ENCODE peak calls at places on chromosome 22, in seven cellular contexts. One of them, this sample, is unnamed.

GRCh38 chr22:23393721-23394320 is 186.3 kb downstream of the IGLL1 start:
- DNase-seq in NCI-H187: no peak
- DNase-seq in pancreas: no peak
- DNase-seq in stimulated activated CD4-positive, alpha-beta T cell treated with anti-CD3 and anti-CD28 coated beads, Interleukin-4, amount 100 ng/mL, for 48 hours: no peak
- DNase-seq in NCI-H524 treated with DMSO at 0.1 percent for 48 hours: no peak
- DNase-seq in naive thymus-derived CD4-positive, alpha-beta T cell: no peak
- DNase-seq in HFF-Myc: no peak
- DNase-seq in this sample: no peak

GRCh38 chr22:25350551-25350971 is 131.1 kb downstream of the CRYBB2 start:
- DNase-seq in stimulated activated CD4-positive, alpha-beta T cell treated with anti-CD3 and anti-CD28 coated beads, Interleukin-4, amount 100 ng/mL, for 48 hours: no peak
- DNase-seq in NCI-H524 treated with DMSO at 0.1 percent for 48 hours: no peak
- DNase-seq in HFF-Myc: no peak
- DNase-seq in NCI-H187: no peak
- DNase-seq in pancreas: no peak
- DNase-seq in naive thymus-derived CD4-positive, alpha-beta T cell: no peak
- DNase-seq in this sample: no peak

GRCh38 chr22:35921777-35922176 is 106.8 kb downstream of the RBFOX2 start:
- DNase-seq in NCI-H187: no peak
- DNase-seq in stimulated activated CD4-positive, alpha-beta T cell treated with anti-CD3 and anti-CD28 coated beads, Interleukin-4, amount 100 ng/mL, for 48 hours: no peak
- DNase-seq in pancreas: peak
- DNase-seq in HFF-Myc: peak
- DNase-seq in naive thymus-derived CD4-positive, alpha-beta T cell: peak
- DNase-seq in NCI-H524 treated with DMSO at 0.1 percent for 48 hours: peak
- DNase-seq in this sample: peak

GRCh38 chr22:50118557-50119168 is 28.9 kb downstream of the MOV10L1 start:
- DNase-seq in naive thymus-derived CD4-positive, alpha-beta T cell: no peak
- DNase-seq in pancreas: no peak
- DNase-seq in NCI-H524 treated with DMSO at 0.1 percent for 48 hours: no peak
- DNase-seq in NCI-H187: no peak
- DNase-seq in HFF-Myc: peak
- DNase-seq in stimulated activated CD4-positive, alpha-beta T cell treated with anti-CD3 and anti-CD28 coated beads, Interleukin-4, amount 100 ng/mL, for 48 hours: no peak
- DNase-seq in this sample: no peak

GRCh38 chr22:50271519-50271970 is 1.4 kb upstream of the MAPK11 start:
- DNase-seq in naive thymus-derived CD4-positive, alpha-beta T cell: no peak
- DNase-seq in stimulated activated CD4-positive, alpha-beta T cell treated with anti-CD3 and anti-CD28 coated beads, Interleukin-4, amount 100 ng/mL, for 48 hours: peak
- DNase-seq in NCI-H187: no peak
- DNase-seq in NCI-H524 treated with DMSO at 0.1 percent for 48 hours: peak
- DNase-seq in pancreas: no peak
- DNase-seq in HFF-Myc: no peak
- DNase-seq in this sample: peak

GRCh38 chr22:49150801-49151221 is 676.9 kb downstream of the BRD1 start:
- DNase-seq in NCI-H187: no peak
- DNase-seq in naive thymus-derived CD4-positive, alpha-beta T cell: no peak
- DNase-seq in HFF-Myc: no peak
- DNase-seq in stimulated activated CD4-positive, alpha-beta T cell treated with anti-CD3 and anti-CD28 coated beads, Interleukin-4, amount 100 ng/mL, for 48 hours: no peak
- DNase-seq in NCI-H524 treated with DMSO at 0.1 percent for 48 hours: no peak
- DNase-seq in pancreas: no peak
- DNase-seq in this sample: no peak

GRCh38 chr22:37198290-37199102 is 10.4 kb upstream of the C1QTNF6 start:
- DNase-seq in NCI-H524 treated with DMSO at 0.1 percent for 48 hours: no peak
- DNase-seq in NCI-H187: peak
- DNase-seq in pancreas: peak
- DNase-seq in naive thymus-derived CD4-positive, alpha-beta T cell: peak
- DNase-seq in stimulated activated CD4-positive, alpha-beta T cell treated with anti-CD3 and anti-CD28 coated beads, Interleukin-4, amount 100 ng/mL, for 48 hours: peak
- DNase-seq in HFF-Myc: no peak
- DNase-seq in this sample: peak

GRCh38 chr22:27133951-27134664 is 476.7 kb downstream of the MIAT start:
- DNase-seq in stimulated activated CD4-positive, alpha-beta T cell treated with anti-CD3 and anti-CD28 coated beads, Interleukin-4, amount 100 ng/mL, for 48 hours: no peak
- DNase-seq in NCI-H187: no peak
- DNase-seq in naive thymus-derived CD4-positive, alpha-beta T cell: no peak
- DNase-seq in HFF-Myc: peak
- DNase-seq in NCI-H524 treated with DMSO at 0.1 percent for 48 hours: no peak
- DNase-seq in pancreas: no peak
- DNase-seq in this sample: no peak

GRCh38 chr22:45968751-45969413 is 8.1 kb downstream of the WNT7B start:
- DNase-seq in naive thymus-derived CD4-positive, alpha-beta T cell: no peak
- DNase-seq in NCI-H187: no peak
- DNase-seq in NCI-H524 treated with DMSO at 0.1 percent for 48 hours: no peak
- DNase-seq in stimulated activated CD4-positive, alpha-beta T cell treated with anti-CD3 and anti-CD28 coated beads, Interleukin-4, amount 100 ng/mL, for 48 hours: no peak
- DNase-seq in pancreas: no peak
- DNase-seq in HFF-Myc: peak
- DNase-seq in this sample: no peak

GRCh38 chr22:38347181-38347943 is 30.1 kb upstream of the CSNK1E start:
- DNase-seq in stimulated activated CD4-positive, alpha-beta T cell treated with anti-CD3 and anti-CD28 coated beads, Interleukin-4, amount 100 ng/mL, for 48 hours: no peak
- DNase-seq in HFF-Myc: no peak
- DNase-seq in naive thymus-derived CD4-positive, alpha-beta T cell: no peak
- DNase-seq in NCI-H524 treated with DMSO at 0.1 percent for 48 hours: peak
- DNase-seq in pancreas: no peak
- DNase-seq in NCI-H187: no peak
- DNase-seq in this sample: no peak

GRCh38 chr22:30610299-30610698 is 3.3 kb downstream of the TCN2 start:
- DNase-seq in NCI-H187: no peak
- DNase-seq in HFF-Myc: no peak
- DNase-seq in stimulated activated CD4-positive, alpha-beta T cell treated with anti-CD3 and anti-CD28 coated beads, Interleukin-4, amount 100 ng/mL, for 48 hours: no peak
- DNase-seq in pancreas: no peak
- DNase-seq in NCI-H524 treated with DMSO at 0.1 percent for 48 hours: no peak
- DNase-seq in naive thymus-derived CD4-positive, alpha-beta T cell: no peak
- DNase-seq in this sample: no peak

GRCh38 chr22:19802881-19803735 is 42.5 kb downstream of the TBX1 start:
- DNase-seq in NCI-H187: no peak
- DNase-seq in stimulated activated CD4-positive, alpha-beta T cell treated with anti-CD3 and anti-CD28 coated beads, Interleukin-4, amount 100 ng/mL, for 48 hours: no peak
- DNase-seq in naive thymus-derived CD4-positive, alpha-beta T cell: no peak
- DNase-seq in NCI-H524 treated with DMSO at 0.1 percent for 48 hours: no peak
- DNase-seq in HFF-Myc: no peak
- DNase-seq in pancreas: no peak
- DNase-seq in this sample: no peak

GRCh38 chr22:31143537-31143936 is 3.2 kb upstream of the PLA2G3 start:
- DNase-seq in stimulated activated CD4-positive, alpha-beta T cell treated with anti-CD3 and anti-CD28 coated beads, Interleukin-4, amount 100 ng/mL, for 48 hours: no peak
- DNase-seq in NCI-H524 treated with DMSO at 0.1 percent for 48 hours: no peak
- DNase-seq in NCI-H187: no peak
- DNase-seq in pancreas: no peak
- DNase-seq in HFF-Myc: no peak
- DNase-seq in naive thymus-derived CD4-positive, alpha-beta T cell: no peak
- DNase-seq in this sample: no peak

GRCh38 chr22:33659423-33659822 is 260.9 kb downstream of the LARGE1 start:
- DNase-seq in NCI-H187: no peak
- DNase-seq in stimulated activated CD4-positive, alpha-beta T cell treated with anti-CD3 and anti-CD28 coated beads, Interleukin-4, amount 100 ng/mL, for 48 hours: no peak
- DNase-seq in pancreas: no peak
- DNase-seq in NCI-H524 treated with DMSO at 0.1 percent for 48 hours: no peak
- DNase-seq in HFF-Myc: no peak
- DNase-seq in naive thymus-derived CD4-positive, alpha-beta T cell: no peak
- DNase-seq in this sample: no peak

GRCh38 chr22:49783926-49784629 is 43.6 kb downstream of the BRD1 start:
- DNase-seq in naive thymus-derived CD4-positive, alpha-beta T cell: no peak
- DNase-seq in pancreas: no peak
- DNase-seq in NCI-H524 treated with DMSO at 0.1 percent for 48 hours: no peak
- DNase-seq in NCI-H187: no peak
- DNase-seq in stimulated activated CD4-positive, alpha-beta T cell treated with anti-CD3 and anti-CD28 coated beads, Interleukin-4, amount 100 ng/mL, for 48 hours: no peak
- DNase-seq in HFF-Myc: no peak
- DNase-seq in this sample: no peak

GRCh38 chr22:28426346-28427132 is 253.1 kb downstream of the TTC28 start:
- DNase-seq in NCI-H187: no peak
- DNase-seq in stimulated activated CD4-positive, alpha-beta T cell treated with anti-CD3 and anti-CD28 coated beads, Interleukin-4, amount 100 ng/mL, for 48 hours: no peak
- DNase-seq in naive thymus-derived CD4-positive, alpha-beta T cell: no peak
- DNase-seq in pancreas: no peak
- DNase-seq in HFF-Myc: no peak
- DNase-seq in NCI-H524 treated with DMSO at 0.1 percent for 48 hours: no peak
- DNase-seq in this sample: no peak

GRCh38 chr22:27462190-27462589 is 339.4 kb downstream of the MN1 start:
- DNase-seq in HFF-Myc: no peak
- DNase-seq in NCI-H187: no peak
- DNase-seq in naive thymus-derived CD4-positive, alpha-beta T cell: no peak
- DNase-seq in stimulated activated CD4-positive, alpha-beta T cell treated with anti-CD3 and anti-CD28 coated beads, Interleukin-4, amount 100 ng/mL, for 48 hours: no peak
- DNase-seq in pancreas: no peak
- DNase-seq in NCI-H524 treated with DMSO at 0.1 percent for 48 hours: no peak
- DNase-seq in this sample: no peak

GRCh38 chr22:18005201-18005926 is 19.0 kb downstream of the MICAL3 start:
- DNase-seq in pancreas: no peak
- DNase-seq in NCI-H524 treated with DMSO at 0.1 percent for 48 hours: no peak
- DNase-seq in stimulated activated CD4-positive, alpha-beta T cell treated with anti-CD3 and anti-CD28 coated beads, Interleukin-4, amount 100 ng/mL, for 48 hours: no peak
- DNase-seq in HFF-Myc: no peak
- DNase-seq in NCI-H187: no peak
- DNase-seq in naive thymus-derived CD4-positive, alpha-beta T cell: no peak
- DNase-seq in this sample: no peak

GRCh38 chr22:38345782-38346181 is 28.5 kb upstream of the CSNK1E start:
- DNase-seq in HFF-Myc: no peak
- DNase-seq in naive thymus-derived CD4-positive, alpha-beta T cell: no peak
- DNase-seq in NCI-H524 treated with DMSO at 0.1 percent for 48 hours: no peak
- DNase-seq in NCI-H187: no peak
- DNase-seq in stimulated activated CD4-positive, alpha-beta T cell treated with anti-CD3 and anti-CD28 coated beads, Interleukin-4, amount 100 ng/mL, for 48 hours: no peak
- DNase-seq in pancreas: no peak
- DNase-seq in this sample: no peak

GRCh38 chr22:30121988-30122387 is 41.7 kb downstream of the HORMAD2 start:
- DNase-seq in NCI-H187: no peak
- DNase-seq in HFF-Myc: no peak
- DNase-seq in NCI-H524 treated with DMSO at 0.1 percent for 48 hours: no peak
- DNase-seq in pancreas: no peak
- DNase-seq in naive thymus-derived CD4-positive, alpha-beta T cell: no peak
- DNase-seq in stimulated activated CD4-positive, alpha-beta T cell treated with anti-CD3 and anti-CD28 coated beads, Interleukin-4, amount 100 ng/mL, for 48 hours: no peak
- DNase-seq in this sample: no peak

GRCh38 chr22:31148516-31148915 is 8.2 kb upstream of the PLA2G3 start:
- DNase-seq in NCI-H187: no peak
- DNase-seq in naive thymus-derived CD4-positive, alpha-beta T cell: no peak
- DNase-seq in stimulated activated CD4-positive, alpha-beta T cell treated with anti-CD3 and anti-CD28 coated beads, Interleukin-4, amount 100 ng/mL, for 48 hours: no peak
- DNase-seq in NCI-H524 treated with DMSO at 0.1 percent for 48 hours: no peak
- DNase-seq in HFF-Myc: no peak
- DNase-seq in pancreas: no peak
- DNase-seq in this sample: no peak

GRCh38 chr22:46827072-46827780 is 64.8 kb downstream of the TBC1D22A start:
- DNase-seq in NCI-H524 treated with DMSO at 0.1 percent for 48 hours: no peak
- DNase-seq in naive thymus-derived CD4-positive, alpha-beta T cell: no peak
- DNase-seq in pancreas: no peak
- DNase-seq in NCI-H187: no peak
- DNase-seq in stimulated activated CD4-positive, alpha-beta T cell treated with anti-CD3 and anti-CD28 coated beads, Interleukin-4, amount 100 ng/mL, for 48 hours: no peak
- DNase-seq in HFF-Myc: no peak
- DNase-seq in this sample: no peak

GRCh38 chr22:25027959-25028840 is 75.7 kb downstream of the KIAA1671 start:
- DNase-seq in naive thymus-derived CD4-positive, alpha-beta T cell: no peak
- DNase-seq in pancreas: no peak
- DNase-seq in NCI-H524 treated with DMSO at 0.1 percent for 48 hours: no peak
- DNase-seq in stimulated activated CD4-positive, alpha-beta T cell treated with anti-CD3 and anti-CD28 coated beads, Interleukin-4, amount 100 ng/mL, for 48 hours: no peak
- DNase-seq in NCI-H187: no peak
- DNase-seq in HFF-Myc: no peak
- DNase-seq in this sample: no peak